ENCODE peak calls at places on chromosome 9, in four cellular contexts. V, O, S and Q are unnamed samples.
A peak's percentile ranks its signal among the peaks of the same experiment; 100 is the strongest.

GRCh38 chr9:68708089-68708488 is 3.0 kb downstream of the PIP5K1B start:
- DNase-seq in O (no peak), S (no peak), V (no peak), Q (no peak)

GRCh38 chr9:13023498-13023897 is 248.7 kb downstream of the LURAP1L start:
- DNase-seq in O (no peak), V (peak; percentile 67), S (no peak), Q (no peak)

GRCh38 chr9:137226338-137227056 is 805 bp upstream of the RNF224 start:
- DNase-seq in V (no peak), S (no peak), O (no peak), Q (no peak)

GRCh38 chr9:126709241-126709640 is 95.5 kb downstream of the LMX1B start:
- DNase-seq in S (no peak), O (no peak), V (no peak), Q (no peak)

GRCh38 chr9:92729735-92730155 is 34.9 kb downstream of the BICD2 start:
- DNase-seq in O (peak; percentile 14), V (no peak), S (no peak), Q (no peak)

GRCh38 chr9:132020272-132020671 is 59.4 kb downstream of the MED27 start:
- DNase-seq in O (no peak), S (no peak), V (no peak), Q (no peak)

GRCh38 chr9:112029921-112030444 is 133.4 kb downstream of the UGCG start:
- DNase-seq in V (no peak), S (no peak), O (no peak), Q (no peak)

GRCh38 chr9:124139001-124139400 is 118.7 kb upstream of the NEK6 start:
- DNase-seq in V (no peak), S (no peak), O (no peak), Q (no peak)

GRCh38 chr9:129178579-129178909 is 483 bp upstream of the IER5L start:
- DNase-seq in V (no peak), O (no peak), S (no peak), Q (no peak)

GRCh38 chr9:20980713-20981481 is 50.5 kb downstream of the HACD4 start:
- DNase-seq in V (peak; percentile 84), O (no peak), S (no peak), Q (no peak)

GRCh38 chr9:131610231-131610761 is 65.0 kb downstream of the PRRT1B start:
- DNase-seq in V (peak; percentile 79), S (no peak), O (no peak), Q (no peak)

GRCh38 chr9:91062281-91062680 is 260.7 kb downstream of the SYK start:
- DNase-seq in O (no peak), V (no peak), S (no peak), Q (no peak)

GRCh38 chr9:69342769-69343168 is 17.8 kb downstream of the ENTREP1 start:
- DNase-seq in S (no peak), O (no peak), V (no peak), Q (no peak)